ENCODE peak calls at places on chromosomes 2 and 18, in five cellular contexts. One of them, this sample, is unnamed.

GRCh38 chr2:237441605-237442004 is 27.6 kb upstream of the COL6A3 start:
- DNase-seq in brain microvascular endothelial cell: peak
- DNase-seq in tibial artery: no peak
- DNase-seq in mesenchymal stem cell: peak
- DNase-seq in GM23248: peak
- DNase-seq in this sample: no peak

GRCh38 chr2:177714704-177715103 is 322.1 kb downstream of the AGPS start:
- DNase-seq in brain microvascular endothelial cell: no peak
- DNase-seq in tibial artery: no peak
- DNase-seq in mesenchymal stem cell: no peak
- DNase-seq in GM23248: no peak
- DNase-seq in this sample: no peak

GRCh38 chr2:99691931-99692330 is 202.1 kb upstream of the REV1 start:
- DNase-seq in brain microvascular endothelial cell: no peak
- DNase-seq in tibial artery: no peak
- DNase-seq in mesenchymal stem cell: no peak
- DNase-seq in GM23248: no peak
- DNase-seq in this sample: no peak

GRCh38 chr18:11516988-11517630 is 92.3 kb upstream of the SLC35G4 start:
- DNase-seq in brain microvascular endothelial cell: no peak
- DNase-seq in tibial artery: no peak
- DNase-seq in mesenchymal stem cell: no peak
- DNase-seq in GM23248: peak
- DNase-seq in this sample: no peak

GRCh38 chr18:12010187-12010802 is 29.0 kb downstream of the IMPA2 start:
- DNase-seq in brain microvascular endothelial cell: no peak
- DNase-seq in tibial artery: no peak
- DNase-seq in mesenchymal stem cell: no peak
- DNase-seq in GM23248: no peak
- DNase-seq in this sample: no peak

GRCh38 chr2:10980071-10980470 is 68.3 kb downstream of the KCNF1 start:
- DNase-seq in brain microvascular endothelial cell: no peak
- DNase-seq in tibial artery: no peak
- DNase-seq in mesenchymal stem cell: no peak
- DNase-seq in GM23248: no peak
- DNase-seq in this sample: no peak

GRCh38 chr2:214126135-214126534 is 284.7 kb upstream of the VWC2L start:
- DNase-seq in brain microvascular endothelial cell: peak
- DNase-seq in tibial artery: no peak
- DNase-seq in mesenchymal stem cell: peak
- DNase-seq in GM23248: peak
- DNase-seq in this sample: no peak

GRCh38 chr2:210252699-210253606 is 27.7 kb upstream of the ACADL start:
- DNase-seq in brain microvascular endothelial cell: no peak
- DNase-seq in tibial artery: no peak
- DNase-seq in mesenchymal stem cell: no peak
- DNase-seq in GM23248: no peak
- DNase-seq in this sample: no peak

GRCh38 chr2:212815453-212815852 is 276.9 kb upstream of the ERBB4 start:
- DNase-seq in brain microvascular endothelial cell: no peak
- DNase-seq in tibial artery: no peak
- DNase-seq in mesenchymal stem cell: no peak
- DNase-seq in GM23248: no peak
- DNase-seq in this sample: no peak

GRCh38 chr2:105081006-105081701 is 43.3 kb downstream of the MRPS9 start:
- DNase-seq in brain microvascular endothelial cell: peak
- DNase-seq in tibial artery: no peak
- DNase-seq in mesenchymal stem cell: no peak
- DNase-seq in GM23248: no peak
- DNase-seq in this sample: no peak

GRCh38 chr2:217147751-217148318 is 288.0 kb upstream of the TNP1 start:
- DNase-seq in brain microvascular endothelial cell: peak
- DNase-seq in tibial artery: no peak
- DNase-seq in mesenchymal stem cell: peak
- DNase-seq in GM23248: no peak
- DNase-seq in this sample: no peak

GRCh38 chr2:75238670-75239330 is 39.5 kb upstream of the TACR1 start:
- DNase-seq in brain microvascular endothelial cell: peak
- DNase-seq in tibial artery: no peak
- DNase-seq in mesenchymal stem cell: peak
- DNase-seq in GM23248: peak
- DNase-seq in this sample: peak

GRCh38 chr2:85698184-85698879 is 4.2 kb downstream of the GNLY start:
- DNase-seq in brain microvascular endothelial cell: no peak
- DNase-seq in tibial artery: peak
- DNase-seq in mesenchymal stem cell: no peak
- DNase-seq in GM23248: no peak
- DNase-seq in this sample: no peak

GRCh38 chr18:10456718-10457499 is 2.5 kb downstream of the APCDD1 start:
- DNase-seq in brain microvascular endothelial cell: no peak
- DNase-seq in tibial artery: no peak
- DNase-seq in mesenchymal stem cell: no peak
- DNase-seq in GM23248: no peak
- DNase-seq in this sample: no peak

GRCh38 chr18:13893418-13893760 is 21.9 kb downstream of the MC2R start:
- DNase-seq in brain microvascular endothelial cell: no peak
- DNase-seq in tibial artery: no peak
- DNase-seq in mesenchymal stem cell: no peak
- DNase-seq in GM23248: no peak
- DNase-seq in this sample: no peak

GRCh38 chr2:126890962-126891450 is 7.7 kb upstream of the TEX51 start:
- DNase-seq in brain microvascular endothelial cell: no peak
- DNase-seq in tibial artery: peak
- DNase-seq in mesenchymal stem cell: no peak
- DNase-seq in GM23248: no peak
- DNase-seq in this sample: no peak

GRCh38 chr2:40242315-40242714 is 209.6 kb downstream of the SLC8A1 start:
- DNase-seq in brain microvascular endothelial cell: no peak
- DNase-seq in tibial artery: no peak
- DNase-seq in mesenchymal stem cell: no peak
- DNase-seq in GM23248: no peak
- DNase-seq in this sample: no peak

GRCh38 chr2:231708773-231709635 is 679 bp downstream of the PTMA start:
- DNase-seq in brain microvascular endothelial cell: peak
- DNase-seq in tibial artery: peak
- DNase-seq in mesenchymal stem cell: peak
- DNase-seq in GM23248: peak
- DNase-seq in this sample: no peak

GRCh38 chr2:194090251-194090905 is 1566.6 kb upstream of the SLC39A10 start:
- DNase-seq in brain microvascular endothelial cell: no peak
- DNase-seq in tibial artery: no peak
- DNase-seq in mesenchymal stem cell: no peak
- DNase-seq in GM23248: no peak
- DNase-seq in this sample: no peak

GRCh38 chr18:43571078-43571689 is 293.9 kb upstream of the SYT4 start:
- DNase-seq in brain microvascular endothelial cell: peak
- DNase-seq in tibial artery: no peak
- DNase-seq in mesenchymal stem cell: peak
- DNase-seq in GM23248: peak
- DNase-seq in this sample: no peak

GRCh38 chr2:170073288-170073687 is 104.7 kb upstream of the MYO3B start:
- DNase-seq in brain microvascular endothelial cell: peak
- DNase-seq in tibial artery: no peak
- DNase-seq in mesenchymal stem cell: no peak
- DNase-seq in GM23248: peak
- DNase-seq in this sample: peak

GRCh38 chr2:98908909-98909308 is 27.1 kb downstream of the CRACDL start:
- DNase-seq in brain microvascular endothelial cell: peak
- DNase-seq in tibial artery: peak
- DNase-seq in mesenchymal stem cell: peak
- DNase-seq in GM23248: peak
- DNase-seq in this sample: no peak

GRCh38 chr2:150450765-150451164 is 36.7 kb downstream of the RND3 start:
- DNase-seq in brain microvascular endothelial cell: no peak
- DNase-seq in tibial artery: no peak
- DNase-seq in mesenchymal stem cell: no peak
- DNase-seq in GM23248: peak
- DNase-seq in this sample: no peak

GRCh38 chr2:74250189-74250631 is 51.8 kb downstream of the MTHFD2 start:
- DNase-seq in brain microvascular endothelial cell: no peak
- DNase-seq in tibial artery: peak
- DNase-seq in mesenchymal stem cell: peak
- DNase-seq in GM23248: peak
- DNase-seq in this sample: no peak

GRCh38 chr2:38284971-38285370 is 92.1 kb downstream of the ATL2 start:
- DNase-seq in brain microvascular endothelial cell: no peak
- DNase-seq in tibial artery: no peak
- DNase-seq in mesenchymal stem cell: no peak
- DNase-seq in GM23248: no peak
- DNase-seq in this sample: no peak

GRCh38 chr2:160561551-160562280 is 68.1 kb upstream of the RBMS1 start:
- DNase-seq in brain microvascular endothelial cell: no peak
- DNase-seq in tibial artery: no peak
- DNase-seq in mesenchymal stem cell: no peak
- DNase-seq in GM23248: peak
- DNase-seq in this sample: peak

GRCh38 chr2:239368906-239369584 is 31.8 kb downstream of the HDAC4 start:
- DNase-seq in brain microvascular endothelial cell: no peak
- DNase-seq in tibial artery: peak
- DNase-seq in mesenchymal stem cell: no peak
- DNase-seq in GM23248: no peak
- DNase-seq in this sample: no peak

GRCh38 chr2:241759091-241759807 is 17.4 kb upstream of the GAL3ST2 start:
- DNase-seq in brain microvascular endothelial cell: no peak
- DNase-seq in tibial artery: peak
- DNase-seq in mesenchymal stem cell: peak
- DNase-seq in GM23248: no peak
- DNase-seq in this sample: no peak

GRCh38 chr2:224579411-224579810 is 5.8 kb downstream of the CUL3 start:
- DNase-seq in brain microvascular endothelial cell: no peak
- DNase-seq in tibial artery: no peak
- DNase-seq in mesenchymal stem cell: peak
- DNase-seq in GM23248: peak
- DNase-seq in this sample: no peak

GRCh38 chr2:232854082-232854481 is 16.0 kb upstream of the SNORC start:
- DNase-seq in brain microvascular endothelial cell: peak
- DNase-seq in tibial artery: no peak
- DNase-seq in mesenchymal stem cell: peak
- DNase-seq in GM23248: peak
- DNase-seq in this sample: peak

DNA sequence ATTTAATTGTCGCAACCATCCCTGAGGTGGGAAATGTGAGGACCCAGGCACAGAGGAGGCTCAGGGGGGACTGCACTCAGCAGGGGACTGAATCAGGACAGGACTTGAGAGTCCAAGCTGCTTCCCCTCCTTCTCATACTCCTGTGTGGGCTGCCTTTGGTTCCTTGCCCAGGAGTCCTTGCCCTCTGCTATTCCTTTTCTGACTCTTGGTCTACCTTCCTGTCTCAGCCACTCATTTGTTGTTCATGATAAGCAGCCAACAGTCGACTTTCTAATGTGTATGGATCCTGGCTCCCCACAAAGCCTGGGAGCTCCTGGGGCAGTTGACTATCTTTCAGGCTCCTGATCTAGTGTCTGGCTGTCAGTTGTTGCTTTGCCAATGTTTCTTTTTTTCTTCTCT is 28.3 kb downstream of the GATA6 start:
- DNase-seq in brain microvascular endothelial cell: no peak
- DNase-seq in tibial artery: no peak
- DNase-seq in mesenchymal stem cell: no peak
- DNase-seq in GM23248: no peak
- DNase-seq in this sample: no peak
- H3K27ac ChIP-seq in brain microvascular endothelial cell: no peak
- H3K27ac ChIP-seq in tibial artery: peak
- H3K27ac ChIP-seq in mesenchymal stem cell: no peak
- H3K27ac ChIP-seq in GM23248: no peak
- H3K27ac ChIP-seq in this sample: no peak

DNA sequence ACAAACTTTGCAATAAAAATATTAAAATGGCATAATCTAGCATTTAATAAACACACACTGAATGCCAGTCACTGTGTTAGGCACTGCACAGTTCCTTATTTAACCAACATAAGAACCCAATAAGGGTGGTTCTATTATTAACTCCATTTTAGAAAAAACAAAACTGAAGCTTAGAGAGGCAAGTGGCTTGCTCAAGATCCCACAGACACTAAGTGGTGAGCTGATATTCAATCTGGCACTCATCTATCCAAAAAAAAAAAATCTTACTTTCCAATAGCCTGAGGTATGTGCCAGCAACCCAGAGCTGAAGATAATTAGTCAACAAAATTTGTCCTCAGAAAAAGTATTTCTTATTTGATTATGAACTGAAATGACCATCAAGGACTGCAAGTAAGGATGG is 799 bp downstream of the CYTIP start:
- DNase-seq in brain microvascular endothelial cell: no peak
- DNase-seq in tibial artery: no peak
- DNase-seq in mesenchymal stem cell: no peak
- DNase-seq in GM23248: no peak
- DNase-seq in this sample: no peak
- H3K27ac ChIP-seq in brain microvascular endothelial cell: no peak
- H3K27ac ChIP-seq in tibial artery: no peak
- H3K27ac ChIP-seq in mesenchymal stem cell: no peak
- H3K27ac ChIP-seq in GM23248: no peak
- H3K27ac ChIP-seq in this sample: no peak

DNA sequence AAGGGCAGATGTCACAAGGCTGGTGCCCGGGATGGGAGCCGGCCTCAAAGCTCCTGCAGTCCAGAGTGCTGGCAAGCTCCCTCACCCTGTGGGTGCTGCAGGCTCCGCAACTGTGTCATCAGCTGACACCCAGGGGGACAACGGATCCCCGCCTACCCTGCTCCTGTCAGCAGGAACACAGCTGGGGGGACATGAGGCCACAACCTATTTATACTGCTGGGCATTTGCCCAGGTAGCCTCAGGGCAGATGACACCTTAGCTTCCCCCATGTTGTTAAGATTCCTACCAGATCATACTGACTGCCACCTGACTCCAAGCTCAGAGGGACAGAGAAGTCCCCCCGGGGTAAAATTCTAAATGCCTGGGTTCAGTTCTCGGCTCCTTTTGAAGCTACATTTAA is 1.2 kb downstream of the ANKRD23 start:
- DNase-seq in brain microvascular endothelial cell: no peak
- DNase-seq in tibial artery: no peak
- DNase-seq in mesenchymal stem cell: no peak
- DNase-seq in GM23248: no peak
- DNase-seq in this sample: no peak
- H3K27ac ChIP-seq in brain microvascular endothelial cell: no peak
- H3K27ac ChIP-seq in tibial artery: no peak
- H3K27ac ChIP-seq in mesenchymal stem cell: no peak
- H3K27ac ChIP-seq in GM23248: no peak
- H3K27ac ChIP-seq in this sample: no peak

GRCh38 chr2:8151888-8152287 is 530.0 kb upstream of the ID2 start:
- DNase-seq in brain microvascular endothelial cell: no peak
- DNase-seq in tibial artery: no peak
- DNase-seq in mesenchymal stem cell: no peak
- DNase-seq in GM23248: no peak
- DNase-seq in this sample: no peak

GRCh38 chr2:8148260-8148880 is 533.5 kb upstream of the ID2 start:
- DNase-seq in brain microvascular endothelial cell: peak
- DNase-seq in tibial artery: no peak
- DNase-seq in mesenchymal stem cell: peak
- DNase-seq in GM23248: peak
- DNase-seq in this sample: peak

GRCh38 chr2:8152392-8153257 is 529.2 kb upstream of the ID2 start:
- DNase-seq in brain microvascular endothelial cell: no peak
- DNase-seq in tibial artery: no peak
- DNase-seq in mesenchymal stem cell: no peak
- DNase-seq in GM23248: no peak
- DNase-seq in this sample: no peak

GRCh38 chr2:8149011-8149410 is 532.8 kb upstream of the ID2 start:
- DNase-seq in brain microvascular endothelial cell: no peak
- DNase-seq in tibial artery: no peak
- DNase-seq in mesenchymal stem cell: no peak
- DNase-seq in GM23248: no peak
- DNase-seq in this sample: no peak

GRCh38 chr2:8149985-8150547 is 531.8 kb upstream of the ID2 start:
- DNase-seq in brain microvascular endothelial cell: peak
- DNase-seq in tibial artery: no peak
- DNase-seq in mesenchymal stem cell: peak
- DNase-seq in GM23248: peak
- DNase-seq in this sample: no peak
- H3K27ac ChIP-seq in brain microvascular endothelial cell: peak
- H3K27ac ChIP-seq in tibial artery: peak
- H3K27ac ChIP-seq in mesenchymal stem cell: peak
- H3K27ac ChIP-seq in GM23248: no peak
- H3K27ac ChIP-seq in this sample: no peak